ENCODE peak calls at places on chromosomes 4 and X, in four cellular contexts. O, A, Z and W are unnamed samples.
A peak's percentile ranks its signal among the peaks of the same experiment; 100 is the strongest.

GRCh38 chr4:148730766-148731165 is 288.6 kb upstream of the NR3C2 start:
- DNase-seq in Z (no peak), A (no peak), O (no peak), W (no peak)

GRCh38 chr4:38163216-38164006 is 203.2 kb downstream of the PTTG2 start:
- DNase-seq in Z (peak; percentile 46), A (no peak), O (no peak), W (no peak)

GRCh38 chrX:154490414-154491083 is at the start of gene SLC10A3:
- DNase-seq in Z (peak; percentile 91), O (peak; percentile 88), A (peak; percentile 82), W (peak; percentile 94)

GRCh38 chr4:8762356-8762755 is 109.3 kb downstream of the HMX1 start:
- DNase-seq in O (no peak), A (no peak), Z (no peak), W (no peak)

GRCh38 chr4:174192943-174193342 is 90.5 kb downstream of the FBXO8 start:
- DNase-seq in A (no peak), Z (no peak), O (no peak), W (no peak)

GRCh38 chr4:140028676-140029407 is 125.1 kb downstream of the MAML3 start:
- DNase-seq in O (no peak), Z (no peak), A (no peak), W (no peak)

GRCh38 chr4:29588615-29589014 is 1131.6 kb upstream of the PCDH7 start:
- DNase-seq in O (no peak), A (no peak), Z (no peak), W (no peak)

GRCh38 chrX:88604433-88605221 is 142.4 kb upstream of the CPXCR1 start:
- DNase-seq in Z (no peak), A (no peak), O (peak; percentile 57), W (no peak)

GRCh38 chr4:118113220-118113619 is 78.9 kb downstream of the NDST3 start:
- DNase-seq in Z (no peak), A (no peak), O (no peak), W (no peak)

GRCh38 chr4:101066586-101066985 is 280.7 kb downstream of the PPP3CA start:
- DNase-seq in Z (no peak), A (no peak), O (no peak), W (no peak)

GRCh38 chrX:140701480-140701879 is 8.1 kb upstream of the LINC00632 start:
- DNase-seq in Z (peak; percentile 12), O (no peak), A (no peak), W (no peak)
- TF ChIP-seq CTCF in Z (peak; percentile 43), O (peak; percentile 27), A (no peak), W (no peak)

DNA sequence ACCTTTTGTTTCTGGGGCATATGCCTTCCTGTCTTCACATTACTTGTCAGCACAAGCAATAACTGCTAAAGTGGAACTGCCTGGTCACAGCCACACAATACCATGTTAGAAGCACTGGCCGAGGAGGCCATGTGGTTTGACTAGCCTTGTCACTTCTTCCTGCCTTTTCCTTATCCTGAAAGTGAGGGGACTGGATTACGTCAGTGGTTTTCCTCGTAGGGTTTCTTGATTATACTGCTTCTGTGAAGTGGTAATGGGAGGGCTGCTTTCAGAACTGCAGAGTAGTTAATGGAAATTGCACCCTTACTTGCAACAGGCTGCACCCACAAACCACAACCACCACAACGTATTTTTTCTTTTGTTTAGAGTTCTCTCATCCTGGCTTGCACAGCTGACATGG is 26.6 kb downstream of the ZRSR2 start:
- DNase-seq in A (no peak), O (no peak), Z (peak; percentile 66), W (no peak)
- TF ChIP-seq CTCF in A (no peak), O (no peak), Z (no peak), W (no peak)

DNA sequence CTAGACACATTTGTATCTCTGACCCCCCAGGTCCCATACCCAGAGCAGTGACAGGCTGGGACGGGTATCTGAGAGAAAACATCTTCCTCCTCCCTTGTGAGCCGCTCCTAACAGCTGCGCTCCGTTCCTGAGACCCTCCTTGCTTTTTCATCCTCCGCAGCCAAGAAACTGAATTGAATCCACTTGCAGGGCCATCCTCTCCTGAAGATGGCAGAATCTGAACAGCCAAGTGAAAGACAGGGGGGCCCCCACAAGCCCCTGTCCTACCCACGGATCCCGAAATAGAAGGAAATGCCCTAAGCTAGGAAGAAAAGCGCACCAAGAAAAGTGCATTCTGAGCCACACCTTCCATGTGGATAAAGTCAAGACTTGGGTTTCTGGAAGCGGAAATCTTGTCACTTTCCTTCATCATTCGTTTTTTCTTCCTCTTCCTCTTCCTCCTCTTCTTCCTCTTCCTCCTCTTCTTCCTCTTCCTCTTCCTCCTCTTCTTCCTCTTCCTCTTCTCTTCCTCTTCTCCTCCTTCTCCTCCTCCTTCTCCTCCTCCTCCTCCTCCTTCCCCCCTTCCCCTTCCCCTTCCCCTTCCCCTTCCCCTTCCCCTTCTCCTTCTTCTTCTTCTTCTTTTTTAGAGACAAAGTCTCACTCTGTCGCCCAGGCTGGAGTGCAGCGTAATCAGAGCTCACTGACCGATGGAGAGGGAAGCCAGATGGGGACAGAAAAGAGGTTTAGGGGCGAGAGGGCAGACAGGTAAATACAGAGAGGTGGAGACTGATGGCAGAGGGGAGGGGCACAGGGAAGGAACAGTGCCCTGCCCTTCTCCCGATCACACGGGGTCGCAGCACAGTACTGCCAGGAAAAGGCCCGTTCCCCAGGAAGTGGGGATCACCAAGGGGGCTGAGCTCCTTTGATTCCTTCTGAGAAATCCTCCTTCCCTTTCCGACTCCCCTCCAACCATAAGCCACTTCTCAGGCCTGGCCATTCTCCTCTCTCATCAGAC is 85.9 kb upstream of the WWC2 start:
- DNase-seq in Z (no peak), O (no peak), A (no peak), W (no peak)
- TF ChIP-seq CTCF in Z (no peak), O (no peak), A (no peak), W (no peak)

DNA sequence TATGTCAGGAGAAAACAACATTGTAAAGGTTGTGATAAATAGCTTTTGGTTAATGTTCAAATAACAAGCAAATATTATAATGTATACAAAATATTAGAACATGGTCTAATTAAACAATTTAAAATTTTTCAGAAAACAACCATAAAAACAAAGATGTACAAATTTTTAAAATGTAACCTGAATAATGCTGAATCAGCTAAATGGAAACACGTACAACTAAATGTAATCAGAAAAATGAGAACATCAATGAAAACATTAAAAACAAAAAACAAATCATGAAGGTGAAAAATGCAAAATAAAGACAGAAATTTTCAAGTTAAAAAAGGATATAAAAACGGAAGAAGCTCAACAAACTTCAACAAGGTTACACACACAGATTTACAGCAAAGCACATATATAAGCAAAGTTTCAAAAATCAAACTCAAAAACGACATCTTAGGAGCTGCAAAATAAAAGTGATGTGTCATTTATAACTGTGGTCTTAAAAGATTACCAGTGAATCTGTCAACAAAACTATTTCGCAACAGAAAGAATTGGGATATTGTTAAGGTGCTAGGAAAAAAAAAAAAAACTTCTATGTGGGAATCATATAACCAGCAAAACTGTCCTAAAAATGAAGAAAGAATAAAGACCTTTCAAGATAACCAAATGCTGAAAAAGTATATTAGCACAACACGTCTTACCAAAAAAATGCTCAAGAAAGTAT is 31.8 kb downstream of the ZNF732 start:
- DNase-seq in Z (no peak), A (no peak), O (no peak), W (no peak)
- TF ChIP-seq CTCF in Z (no peak), A (no peak), O (no peak), W (no peak)

DNA sequence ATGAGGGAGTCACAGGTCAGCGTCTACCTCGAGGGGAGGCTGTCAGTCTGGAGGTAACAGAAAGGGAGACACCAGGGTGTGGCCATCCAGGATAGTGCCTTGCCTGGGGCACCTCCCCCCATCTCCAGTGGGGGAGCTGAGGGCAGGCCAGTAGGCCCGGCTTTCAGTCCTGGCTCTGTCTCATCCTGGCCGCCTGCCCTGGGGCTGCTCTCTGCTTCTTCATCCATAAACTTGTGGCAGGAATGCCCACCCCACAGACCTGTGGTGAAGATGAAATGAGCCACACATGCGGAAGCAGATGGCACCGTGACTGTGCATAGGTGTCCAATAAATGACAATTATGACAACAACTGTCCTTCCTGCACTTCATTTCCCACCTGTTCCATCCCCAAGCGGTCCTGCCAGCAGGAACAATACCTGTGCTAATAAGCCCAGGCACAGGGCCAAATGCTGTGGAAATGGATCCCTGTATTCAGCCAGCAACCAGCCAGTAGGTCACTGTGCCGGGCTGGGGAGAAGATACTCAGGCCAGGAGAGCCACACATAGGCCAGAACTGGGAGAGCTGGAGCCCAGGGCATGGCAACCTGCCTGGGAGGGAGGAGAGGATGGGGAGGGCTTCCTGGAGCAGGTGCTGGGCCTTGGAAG is 30.2 kb downstream of the TRO start:
- DNase-seq in Z (no peak), A (no peak), O (no peak), W (no peak)
- TF ChIP-seq CTCF in Z (no peak), A (no peak), O (no peak), W (no peak)

GRCh38 chr4:62711575-62711974 is 1511.4 kb downstream of the ADGRL3 start:
- DNase-seq in A (no peak), O (no peak), Z (no peak), W (no peak)

GRCh38 chr4:62709618-62710252 is 1509.6 kb downstream of the ADGRL3 start:
- DNase-seq in Z (peak; percentile 1), A (no peak), O (peak; percentile 10), W (peak; percentile 0)

DNA sequence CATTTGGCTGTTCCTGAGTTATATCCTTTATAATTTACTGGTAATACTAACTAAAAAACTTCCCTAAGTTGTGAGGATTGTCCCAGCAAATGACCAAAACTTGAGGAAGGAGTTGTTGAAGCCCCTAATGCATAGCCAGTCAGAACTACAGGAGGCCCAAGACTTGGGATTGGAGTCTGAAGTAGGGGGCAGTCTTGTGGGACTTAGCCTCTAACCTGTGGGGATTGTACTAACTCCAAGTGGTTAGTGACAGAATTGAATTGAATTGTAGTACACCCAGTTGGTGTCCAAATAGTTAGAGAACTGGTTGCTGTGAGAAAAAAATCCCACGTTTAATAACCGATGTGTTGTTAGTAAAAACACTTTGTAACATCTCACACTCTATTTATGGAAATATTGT is 1506.3 kb downstream of the ADGRL3 start:
- DNase-seq in A (no peak), O (no peak), Z (no peak), W (no peak)
- TF ChIP-seq CTCF in A (no peak), O (no peak), Z (no peak), W (no peak)

GRCh38 chrX:110851780-110852179 is 56.2 kb upstream of the CHRDL1 start:
- DNase-seq in Z (peak; percentile 1), O (no peak), A (no peak), W (peak; percentile 37)

GRCh38 chrX:110852180-110852579 is 56.6 kb upstream of the CHRDL1 start:
- DNase-seq in A (no peak), O (peak; percentile 36), Z (peak; percentile 1), W (no peak)

GRCh38 chrX:110858565-110858964 is 62.9 kb upstream of the CHRDL1 start:
- DNase-seq in Z (no peak), A (no peak), O (no peak), W (no peak)

DNA sequence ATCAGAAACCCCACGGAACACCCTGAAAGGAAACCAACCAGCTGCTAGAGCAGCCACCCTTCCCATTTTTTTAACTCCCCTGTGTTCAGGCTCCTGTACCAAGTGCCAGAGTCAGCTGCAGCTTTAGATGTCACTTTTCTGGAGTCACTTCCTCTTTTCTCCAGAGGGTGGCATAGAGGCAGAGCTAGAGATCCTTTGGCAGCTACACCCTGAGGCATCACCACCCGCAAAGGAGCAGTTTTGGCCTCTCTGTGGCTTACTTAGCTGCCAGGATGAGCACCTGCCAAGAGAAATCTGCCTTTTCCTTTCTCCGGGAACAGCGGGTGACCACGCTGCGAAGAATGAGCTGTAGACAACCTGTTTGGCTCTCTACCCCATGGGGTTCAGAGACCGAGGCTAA is 58.0 kb upstream of the CHRDL1 start:
- DNase-seq in O (peak; percentile 21), A (peak; percentile 18), Z (peak; percentile 1), W (peak; percentile 24)
- TF ChIP-seq CTCF in O (peak; percentile 37), A (no peak), Z (no peak), W (peak; percentile 16)

GRCh38 chrX:41863343-41864203 is 59.8 kb downstream of the CASK start:
- DNase-seq in A (no peak), O (no peak), Z (no peak), W (no peak)
- TF ChIP-seq CTCF in A (no peak), O (no peak), Z (no peak), W (no peak)